ENCODE peak calls at places on chromosome 21, in ten cellular contexts. One of them, this sample, is unnamed.

GRCh38 chr21:35932232-35932911 is 128.0 kb downstream of the SETD4 start:
- DNase-seq in GM06990: peak; percentile 37
- DNase-seq in uterus: peak; percentile 88
- DNase-seq in GM12865: peak; percentile 73
- DNase-seq in left ventricle myocardium inferior: peak; percentile 53
- DNase-seq in kidney: no peak
- DNase-seq in mucosa of descending colon: no peak
- DNase-seq in ovary: peak; percentile 27
- DNase-seq in spleen: peak; percentile 79
- DNase-seq in HFFc6: peak; percentile 84
- DNase-seq in this sample: peak; percentile 91

GRCh38 chr21:17537299-17537698 is 24.5 kb downstream of the CXADR start:
- DNase-seq in GM06990: no peak
- DNase-seq in uterus: no peak
- DNase-seq in GM12865: no peak
- DNase-seq in left ventricle myocardium inferior: no peak
- DNase-seq in kidney: no peak
- DNase-seq in mucosa of descending colon: no peak
- DNase-seq in ovary: no peak
- DNase-seq in spleen: no peak
- DNase-seq in HFFc6: peak; percentile 2
- DNase-seq in this sample: peak; percentile 14

GRCh38 chr21:17436626-17437111 is 76.2 kb upstream of the CXADR start:
- DNase-seq in GM06990: no peak
- DNase-seq in uterus: no peak
- DNase-seq in GM12865: no peak
- DNase-seq in left ventricle myocardium inferior: no peak
- DNase-seq in kidney: no peak
- DNase-seq in mucosa of descending colon: no peak
- DNase-seq in ovary: no peak
- DNase-seq in spleen: no peak
- DNase-seq in HFFc6: no peak
- DNase-seq in this sample: no peak

GRCh38 chr21:35032474-35033263 is 16.4 kb downstream of the RUNX1 start:
- DNase-seq in GM06990: no peak
- DNase-seq in uterus: no peak
- DNase-seq in GM12865: no peak
- DNase-seq in left ventricle myocardium inferior: no peak
- DNase-seq in kidney: no peak
- DNase-seq in mucosa of descending colon: no peak
- DNase-seq in ovary: no peak
- DNase-seq in spleen: no peak
- DNase-seq in HFFc6: no peak
- DNase-seq in this sample: no peak

GRCh38 chr21:32492376-32492775 is 79.9 kb downstream of the EVA1C start:
- DNase-seq in GM06990: no peak
- DNase-seq in uterus: no peak
- DNase-seq in GM12865: no peak
- DNase-seq in left ventricle myocardium inferior: no peak
- DNase-seq in kidney: no peak
- DNase-seq in mucosa of descending colon: no peak
- DNase-seq in ovary: no peak
- DNase-seq in spleen: no peak
- DNase-seq in HFFc6: no peak
- DNase-seq in this sample: no peak

GRCh38 chr21:34345091-34345871 is 18.5 kb upstream of the KCNE2 start:
- DNase-seq in GM06990: no peak
- DNase-seq in uterus: no peak
- DNase-seq in GM12865: no peak
- DNase-seq in left ventricle myocardium inferior: peak; percentile 27
- DNase-seq in kidney: no peak
- DNase-seq in mucosa of descending colon: no peak
- DNase-seq in ovary: no peak
- DNase-seq in spleen: no peak
- DNase-seq in HFFc6: peak; percentile 8
- DNase-seq in this sample: peak; percentile 40

GRCh38 chr21:18772404-18772803 is 368.8 kb upstream of the TMPRSS15 start:
- DNase-seq in GM06990: no peak
- DNase-seq in uterus: no peak
- DNase-seq in GM12865: no peak
- DNase-seq in left ventricle myocardium inferior: no peak
- DNase-seq in kidney: no peak
- DNase-seq in mucosa of descending colon: no peak
- DNase-seq in ovary: no peak
- DNase-seq in spleen: no peak
- DNase-seq in HFFc6: no peak
- DNase-seq in this sample: peak; percentile 3

GRCh38 chr21:18517905-18518566 is 114.5 kb upstream of the TMPRSS15 start:
- DNase-seq in GM06990: no peak
- DNase-seq in uterus: no peak
- DNase-seq in GM12865: no peak
- DNase-seq in left ventricle myocardium inferior: no peak
- DNase-seq in kidney: no peak
- DNase-seq in mucosa of descending colon: no peak
- DNase-seq in ovary: no peak
- DNase-seq in spleen: no peak
- DNase-seq in HFFc6: no peak
- DNase-seq in this sample: no peak

GRCh38 chr21:43775795-43776430 is at the start of gene CSTB:
- DNase-seq in GM06990: peak; percentile 84
- DNase-seq in uterus: peak; percentile 68
- DNase-seq in GM12865: peak; percentile 86
- DNase-seq in left ventricle myocardium inferior: peak; percentile 88
- DNase-seq in kidney: peak; percentile 96
- DNase-seq in mucosa of descending colon: peak; percentile 91
- DNase-seq in ovary: peak; percentile 84
- DNase-seq in spleen: peak; percentile 96
- DNase-seq in HFFc6: peak; percentile 45
- DNase-seq in this sample: peak; percentile 62

GRCh38 chr21:35855463-35855862 is 204.9 kb downstream of the SETD4 start:
- DNase-seq in GM06990: no peak
- DNase-seq in uterus: no peak
- DNase-seq in GM12865: no peak
- DNase-seq in left ventricle myocardium inferior: no peak
- DNase-seq in kidney: no peak
- DNase-seq in mucosa of descending colon: no peak
- DNase-seq in ovary: no peak
- DNase-seq in spleen: no peak
- DNase-seq in HFFc6: peak; percentile 43
- DNase-seq in this sample: no peak

GRCh38 chr21:31180256-31181088 is 142.2 kb upstream of the KRTAP19-8 start:
- DNase-seq in GM06990: no peak
- DNase-seq in uterus: no peak
- DNase-seq in GM12865: peak; percentile 41
- DNase-seq in left ventricle myocardium inferior: no peak
- DNase-seq in kidney: no peak
- DNase-seq in mucosa of descending colon: no peak
- DNase-seq in ovary: no peak
- DNase-seq in spleen: no peak
- DNase-seq in HFFc6: peak; percentile 3
- DNase-seq in this sample: peak; percentile 64

GRCh38 chr21:20443558-20444155 is 554.6 kb upstream of the NCAM2 start:
- DNase-seq in GM06990: no peak
- DNase-seq in uterus: no peak
- DNase-seq in GM12865: peak; percentile 6
- DNase-seq in left ventricle myocardium inferior: no peak
- DNase-seq in kidney: no peak
- DNase-seq in mucosa of descending colon: no peak
- DNase-seq in ovary: no peak
- DNase-seq in spleen: no peak
- DNase-seq in HFFc6: no peak
- DNase-seq in this sample: no peak
- TF ChIP-seq CTCF in GM06990: peak; percentile 31
- TF ChIP-seq CTCF in uterus: no peak
- TF ChIP-seq CTCF in GM12865: peak; percentile 46
- TF ChIP-seq CTCF in left ventricle myocardium inferior: peak; percentile 38
- TF ChIP-seq CTCF in kidney: peak; percentile 33
- TF ChIP-seq CTCF in mucosa of descending colon: no peak
- TF ChIP-seq CTCF in ovary: no peak
- TF ChIP-seq CTCF in spleen: no peak
- TF ChIP-seq CTCF in HFFc6: peak; percentile 39
- TF ChIP-seq CTCF in this sample: peak; percentile 14

GRCh38 chr21:42112223-42112622 is 41.1 kb downstream of the UMODL1 start:
- DNase-seq in GM06990: no peak
- DNase-seq in uterus: no peak
- DNase-seq in GM12865: peak; percentile 36
- DNase-seq in left ventricle myocardium inferior: no peak
- DNase-seq in kidney: peak; percentile 10
- DNase-seq in mucosa of descending colon: no peak
- DNase-seq in ovary: no peak
- DNase-seq in spleen: no peak
- DNase-seq in HFFc6: no peak
- DNase-seq in this sample: no peak

GRCh38 chr21:42114646-42115045 is 43.5 kb downstream of the UMODL1 start:
- DNase-seq in GM06990: no peak
- DNase-seq in uterus: no peak
- DNase-seq in GM12865: no peak
- DNase-seq in left ventricle myocardium inferior: no peak
- DNase-seq in kidney: peak; percentile 51
- DNase-seq in mucosa of descending colon: no peak
- DNase-seq in ovary: no peak
- DNase-seq in spleen: no peak
- DNase-seq in HFFc6: no peak
- DNase-seq in this sample: no peak

GRCh38 chr21:42112857-42113256 is 41.7 kb downstream of the UMODL1 start:
- DNase-seq in GM06990: no peak
- DNase-seq in uterus: no peak
- DNase-seq in GM12865: no peak
- DNase-seq in left ventricle myocardium inferior: no peak
- DNase-seq in kidney: peak; percentile 18
- DNase-seq in mucosa of descending colon: no peak
- DNase-seq in ovary: no peak
- DNase-seq in spleen: no peak
- DNase-seq in HFFc6: peak; percentile 26
- DNase-seq in this sample: peak; percentile 69

GRCh38 chr21:42115136-42115683 is 44.1 kb downstream of the UMODL1 start:
- DNase-seq in GM06990: no peak
- DNase-seq in uterus: no peak
- DNase-seq in GM12865: no peak
- DNase-seq in left ventricle myocardium inferior: no peak
- DNase-seq in kidney: peak; percentile 37
- DNase-seq in mucosa of descending colon: no peak
- DNase-seq in ovary: no peak
- DNase-seq in spleen: peak; percentile 62
- DNase-seq in HFFc6: no peak
- DNase-seq in this sample: no peak

GRCh38 chr21:42113926-42114409 is 42.9 kb downstream of the UMODL1 start:
- DNase-seq in GM06990: no peak
- DNase-seq in uterus: no peak
- DNase-seq in GM12865: no peak
- DNase-seq in left ventricle myocardium inferior: no peak
- DNase-seq in kidney: peak; percentile 32
- DNase-seq in mucosa of descending colon: no peak
- DNase-seq in ovary: no peak
- DNase-seq in spleen: peak; percentile 60
- DNase-seq in HFFc6: peak; percentile 73
- DNase-seq in this sample: no peak
- TF ChIP-seq CTCF in GM06990: no peak
- TF ChIP-seq CTCF in uterus: no peak
- TF ChIP-seq CTCF in GM12865: no peak
- TF ChIP-seq CTCF in left ventricle myocardium inferior: peak; percentile 16
- TF ChIP-seq CTCF in kidney: no peak
- TF ChIP-seq CTCF in mucosa of descending colon: no peak
- TF ChIP-seq CTCF in ovary: no peak
- TF ChIP-seq CTCF in spleen: no peak
- TF ChIP-seq CTCF in HFFc6: peak; percentile 68
- TF ChIP-seq CTCF in this sample: peak; percentile 32

GRCh38 chr21:15327637-15328265 is 263.0 kb upstream of the NRIP1 start:
- DNase-seq in GM06990: no peak
- DNase-seq in uterus: no peak
- DNase-seq in GM12865: no peak
- DNase-seq in left ventricle myocardium inferior: no peak
- DNase-seq in kidney: no peak
- DNase-seq in mucosa of descending colon: no peak
- DNase-seq in ovary: no peak
- DNase-seq in spleen: no peak
- DNase-seq in HFFc6: no peak
- DNase-seq in this sample: no peak
- TF ChIP-seq CTCF in GM06990: no peak
- TF ChIP-seq CTCF in uterus: no peak
- TF ChIP-seq CTCF in GM12865: no peak
- TF ChIP-seq CTCF in left ventricle myocardium inferior: no peak
- TF ChIP-seq CTCF in kidney: no peak
- TF ChIP-seq CTCF in mucosa of descending colon: no peak
- TF ChIP-seq CTCF in ovary: no peak
- TF ChIP-seq CTCF in spleen: no peak
- TF ChIP-seq CTCF in HFFc6: no peak
- TF ChIP-seq CTCF in this sample: no peak

DNA sequence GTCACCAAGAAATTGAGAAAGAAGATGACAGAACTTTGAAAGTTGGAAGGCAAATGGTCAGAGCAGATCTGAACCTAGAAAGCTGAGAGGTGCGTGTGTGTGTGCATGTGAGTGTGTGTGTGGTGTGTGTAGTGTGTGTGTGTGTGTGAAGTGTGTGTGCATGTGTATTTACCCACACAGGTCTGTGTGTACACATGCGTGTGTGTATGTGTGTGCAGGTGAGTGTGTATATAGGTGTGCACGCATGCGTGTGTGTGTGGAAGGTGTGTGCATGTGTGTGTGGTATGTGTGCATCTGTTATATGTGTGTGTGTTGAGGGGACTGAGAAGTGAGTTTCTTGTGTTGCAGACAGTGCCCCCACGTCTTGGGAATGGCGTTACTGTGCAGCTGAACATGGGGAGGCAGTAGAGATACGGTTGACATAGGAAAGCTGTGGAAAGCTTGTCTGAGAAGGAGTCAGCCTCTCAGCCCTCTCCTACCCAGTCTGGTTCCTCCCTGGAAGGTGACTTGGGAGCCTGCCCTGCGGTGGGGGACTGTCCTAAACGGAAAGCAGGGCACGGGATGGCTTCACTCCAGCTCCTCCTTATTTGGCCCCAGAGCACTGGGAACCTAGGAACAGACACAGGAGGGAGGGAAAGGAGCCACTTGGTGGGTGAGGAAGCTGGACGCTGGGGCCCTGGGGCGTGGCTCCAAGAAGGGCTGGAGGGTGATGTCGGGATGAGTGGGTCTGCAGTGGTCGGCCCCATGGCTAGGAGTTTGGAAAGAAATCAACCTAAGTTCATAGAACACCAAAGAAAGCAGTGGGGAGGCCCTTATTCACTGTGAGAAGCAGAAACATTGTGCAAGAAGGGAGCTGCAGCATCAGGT is 97.2 kb downstream of the PCBP3 start:
- DNase-seq in GM06990: no peak
- DNase-seq in uterus: no peak
- DNase-seq in GM12865: no peak
- DNase-seq in left ventricle myocardium inferior: no peak
- DNase-seq in kidney: no peak
- DNase-seq in mucosa of descending colon: no peak
- DNase-seq in ovary: no peak
- DNase-seq in spleen: no peak
- DNase-seq in HFFc6: no peak
- DNase-seq in this sample: no peak
- TF ChIP-seq CTCF in GM06990: no peak
- TF ChIP-seq CTCF in uterus: no peak
- TF ChIP-seq CTCF in GM12865: no peak
- TF ChIP-seq CTCF in left ventricle myocardium inferior: no peak
- TF ChIP-seq CTCF in kidney: no peak
- TF ChIP-seq CTCF in mucosa of descending colon: no peak
- TF ChIP-seq CTCF in ovary: no peak
- TF ChIP-seq CTCF in spleen: no peak
- TF ChIP-seq CTCF in HFFc6: no peak
- TF ChIP-seq CTCF in this sample: no peak